ENCODE peak calls at places on chromosome 3, in six cellular contexts. One of them, this sample, is unnamed.

GRCh38 chr3:79737530-79737929 is 30.3 kb downstream of the ROBO1 start:
- DNase-seq in fibroblast of pulmonary artery: no peak
- DNase-seq in PC-3: no peak
- DNase-seq in CD8-positive, alpha-beta T cell: no peak
- DNase-seq in heart right ventricle: no peak
- DNase-seq in neural progenitor cell: no peak
- DNase-seq in this sample: no peak

GRCh38 chr3:171895890-171896289 is 52.7 kb downstream of the TMEM212 start:
- DNase-seq in fibroblast of pulmonary artery: no peak
- DNase-seq in PC-3: no peak
- DNase-seq in CD8-positive, alpha-beta T cell: no peak
- DNase-seq in heart right ventricle: no peak
- DNase-seq in neural progenitor cell: no peak
- DNase-seq in this sample: no peak

GRCh38 chr3:157447026-157447694 is 10.5 kb downstream of the PTX3 start:
- DNase-seq in fibroblast of pulmonary artery: peak; percentile 77
- DNase-seq in PC-3: peak; percentile 69
- DNase-seq in CD8-positive, alpha-beta T cell: no peak
- DNase-seq in heart right ventricle: no peak
- DNase-seq in neural progenitor cell: peak; percentile 17
- DNase-seq in this sample: peak; percentile 32

GRCh38 chr3:115092220-115092791 is 54.8 kb downstream of the ZBTB20 start:
- DNase-seq in fibroblast of pulmonary artery: peak; percentile 79
- DNase-seq in PC-3: peak; percentile 55
- DNase-seq in CD8-positive, alpha-beta T cell: peak; percentile 39
- DNase-seq in heart right ventricle: peak; percentile 74
- DNase-seq in neural progenitor cell: peak; percentile 73
- DNase-seq in this sample: peak; percentile 38

GRCh38 chr3:101868534-101869464 is 19.5 kb downstream of the NFKBIZ start:
- DNase-seq in fibroblast of pulmonary artery: peak; percentile 61
- DNase-seq in PC-3: peak; percentile 47
- DNase-seq in CD8-positive, alpha-beta T cell: no peak
- DNase-seq in heart right ventricle: peak; percentile 64
- DNase-seq in neural progenitor cell: no peak
- DNase-seq in this sample: peak; percentile 64

GRCh38 chr3:123411340-123412040 is 37.4 kb downstream of the ADCY5 start:
- DNase-seq in fibroblast of pulmonary artery: no peak
- DNase-seq in PC-3: no peak
- DNase-seq in CD8-positive, alpha-beta T cell: no peak
- DNase-seq in heart right ventricle: no peak
- DNase-seq in neural progenitor cell: no peak
- DNase-seq in this sample: no peak

GRCh38 chr3:125008766-125009165 is 47.0 kb downstream of the HEG1 start:
- DNase-seq in fibroblast of pulmonary artery: no peak
- DNase-seq in PC-3: no peak
- DNase-seq in CD8-positive, alpha-beta T cell: no peak
- DNase-seq in heart right ventricle: no peak
- DNase-seq in neural progenitor cell: no peak
- DNase-seq in this sample: no peak

GRCh38 chr3:64462203-64463120 is 225.3 kb downstream of the ADAMTS9 start:
- DNase-seq in fibroblast of pulmonary artery: peak; percentile 78
- DNase-seq in PC-3: no peak
- DNase-seq in CD8-positive, alpha-beta T cell: no peak
- DNase-seq in heart right ventricle: no peak
- DNase-seq in neural progenitor cell: no peak
- DNase-seq in this sample: no peak

GRCh38 chr3:48409291-48410201 is 20.3 kb downstream of the PLXNB1 start:
- DNase-seq in fibroblast of pulmonary artery: no peak
- DNase-seq in PC-3: no peak
- DNase-seq in CD8-positive, alpha-beta T cell: no peak
- DNase-seq in heart right ventricle: no peak
- DNase-seq in neural progenitor cell: no peak
- DNase-seq in this sample: no peak

GRCh38 chr3:119011528-119011927 is 23.1 kb downstream of the IGSF11 start:
- DNase-seq in fibroblast of pulmonary artery: no peak
- DNase-seq in PC-3: no peak
- DNase-seq in CD8-positive, alpha-beta T cell: no peak
- DNase-seq in heart right ventricle: no peak
- DNase-seq in neural progenitor cell: no peak
- DNase-seq in this sample: no peak

GRCh38 chr3:188469228-188469885 is 315.4 kb downstream of the LPP start:
- DNase-seq in fibroblast of pulmonary artery: peak; percentile 52
- DNase-seq in PC-3: no peak
- DNase-seq in CD8-positive, alpha-beta T cell: no peak
- DNase-seq in heart right ventricle: no peak
- DNase-seq in neural progenitor cell: no peak
- DNase-seq in this sample: no peak

GRCh38 chr3:100682056-100682853 is 27.0 kb upstream of the TFG start:
- DNase-seq in fibroblast of pulmonary artery: peak; percentile 16
- DNase-seq in PC-3: no peak
- DNase-seq in CD8-positive, alpha-beta T cell: no peak
- DNase-seq in heart right ventricle: peak; percentile 11
- DNase-seq in neural progenitor cell: no peak
- DNase-seq in this sample: no peak

GRCh38 chr3:40847571-40847992 is 322.8 kb downstream of the ZNF621 start:
- DNase-seq in fibroblast of pulmonary artery: peak; percentile 44
- DNase-seq in PC-3: peak; percentile 7
- DNase-seq in CD8-positive, alpha-beta T cell: no peak
- DNase-seq in heart right ventricle: peak; percentile 38
- DNase-seq in neural progenitor cell: peak; percentile 82
- DNase-seq in this sample: no peak

GRCh38 chr3:115438799-115439198 is 184.5 kb upstream of the GAP43 start:
- DNase-seq in fibroblast of pulmonary artery: no peak
- DNase-seq in PC-3: no peak
- DNase-seq in CD8-positive, alpha-beta T cell: no peak
- DNase-seq in heart right ventricle: no peak
- DNase-seq in neural progenitor cell: no peak
- DNase-seq in this sample: no peak

GRCh38 chr3:89699771-89700170 is 592.4 kb downstream of the EPHA3 start:
- DNase-seq in fibroblast of pulmonary artery: no peak
- DNase-seq in PC-3: no peak
- DNase-seq in CD8-positive, alpha-beta T cell: no peak
- DNase-seq in heart right ventricle: no peak
- DNase-seq in neural progenitor cell: no peak
- DNase-seq in this sample: no peak

GRCh38 chr3:64382171-64382570 is 156.9 kb upstream of the PRICKLE2 start:
- DNase-seq in fibroblast of pulmonary artery: no peak
- DNase-seq in PC-3: peak; percentile 5
- DNase-seq in CD8-positive, alpha-beta T cell: no peak
- DNase-seq in heart right ventricle: no peak
- DNase-seq in neural progenitor cell: no peak
- DNase-seq in this sample: peak; percentile 21

GRCh38 chr3:157999246-157999645 is 107.0 kb downstream of the SHOX2 start:
- DNase-seq in fibroblast of pulmonary artery: peak; percentile 3
- DNase-seq in PC-3: peak; percentile 55
- DNase-seq in CD8-positive, alpha-beta T cell: no peak
- DNase-seq in heart right ventricle: no peak
- DNase-seq in neural progenitor cell: no peak
- DNase-seq in this sample: peak; percentile 8

GRCh38 chr3:129606522-129607390 is at the start of gene PLXND1:
- DNase-seq in fibroblast of pulmonary artery: peak; percentile 82
- DNase-seq in PC-3: peak; percentile 38
- DNase-seq in CD8-positive, alpha-beta T cell: no peak
- DNase-seq in heart right ventricle: peak; percentile 83
- DNase-seq in neural progenitor cell: peak; percentile 90
- DNase-seq in this sample: no peak

GRCh38 chr3:3666664-3667063 is 132.6 kb upstream of the LRRN1 start:
- DNase-seq in fibroblast of pulmonary artery: no peak
- DNase-seq in PC-3: no peak
- DNase-seq in CD8-positive, alpha-beta T cell: no peak
- DNase-seq in heart right ventricle: no peak
- DNase-seq in neural progenitor cell: no peak
- DNase-seq in this sample: peak; percentile 39

GRCh38 chr3:152595975-152596832 is 238.7 kb upstream of the P2RY1 start:
- DNase-seq in fibroblast of pulmonary artery: peak; percentile 87
- DNase-seq in PC-3: no peak
- DNase-seq in CD8-positive, alpha-beta T cell: no peak
- DNase-seq in heart right ventricle: peak; percentile 71
- DNase-seq in neural progenitor cell: peak; percentile 16
- DNase-seq in this sample: peak; percentile 18

GRCh38 chr3:112635674-112636073 is 5.3 kb downstream of the CCDC80 start:
- DNase-seq in fibroblast of pulmonary artery: peak; percentile 90
- DNase-seq in PC-3: no peak
- DNase-seq in CD8-positive, alpha-beta T cell: no peak
- DNase-seq in heart right ventricle: peak; percentile 51
- DNase-seq in neural progenitor cell: no peak
- DNase-seq in this sample: no peak

GRCh38 chr3:147130461-147130860 is 275.9 kb downstream of the ZIC4 start:
- DNase-seq in fibroblast of pulmonary artery: peak; percentile 2
- DNase-seq in PC-3: peak; percentile 13
- DNase-seq in CD8-positive, alpha-beta T cell: no peak
- DNase-seq in heart right ventricle: no peak
- DNase-seq in neural progenitor cell: no peak
- DNase-seq in this sample: no peak

GRCh38 chr3:102078864-102079808 is 229.8 kb downstream of the NFKBIZ start:
- DNase-seq in fibroblast of pulmonary artery: no peak
- DNase-seq in PC-3: peak; percentile 26
- DNase-seq in CD8-positive, alpha-beta T cell: peak; percentile 9
- DNase-seq in heart right ventricle: no peak
- DNase-seq in neural progenitor cell: peak; percentile 33
- DNase-seq in this sample: no peak

GRCh38 chr3:139427283-139428060 is 38.0 kb upstream of the COPB2 start:
- DNase-seq in fibroblast of pulmonary artery: peak; percentile 87
- DNase-seq in PC-3: peak; percentile 80
- DNase-seq in CD8-positive, alpha-beta T cell: no peak
- DNase-seq in heart right ventricle: peak; percentile 40
- DNase-seq in neural progenitor cell: peak; percentile 88
- DNase-seq in this sample: peak; percentile 79

GRCh38 chr3:124768812-124769211 is 38.6 kb downstream of the UMPS start:
- DNase-seq in fibroblast of pulmonary artery: peak; percentile 29
- DNase-seq in PC-3: peak; percentile 67
- DNase-seq in CD8-positive, alpha-beta T cell: no peak
- DNase-seq in heart right ventricle: no peak
- DNase-seq in neural progenitor cell: peak; percentile 26
- DNase-seq in this sample: peak; percentile 22

GRCh38 chr3:39814007-39814406 is 4.6 kb downstream of the MYRIP start:
- DNase-seq in fibroblast of pulmonary artery: peak; percentile 74
- DNase-seq in PC-3: no peak
- DNase-seq in CD8-positive, alpha-beta T cell: no peak
- DNase-seq in heart right ventricle: peak; percentile 13
- DNase-seq in neural progenitor cell: no peak
- DNase-seq in this sample: no peak

GRCh38 chr3:185489462-185489861 is 9.4 kb downstream of the TMEM41A start:
- DNase-seq in fibroblast of pulmonary artery: no peak
- DNase-seq in PC-3: no peak
- DNase-seq in CD8-positive, alpha-beta T cell: no peak
- DNase-seq in heart right ventricle: no peak
- DNase-seq in neural progenitor cell: no peak
- DNase-seq in this sample: peak; percentile 81

GRCh38 chr3:155110021-155110420 is 29.9 kb downstream of the MME start:
- DNase-seq in fibroblast of pulmonary artery: no peak
- DNase-seq in PC-3: no peak
- DNase-seq in CD8-positive, alpha-beta T cell: no peak
- DNase-seq in heart right ventricle: no peak
- DNase-seq in neural progenitor cell: no peak
- DNase-seq in this sample: no peak

GRCh38 chr3:193816656-193817311 is 223.8 kb downstream of the OPA1 start:
- DNase-seq in fibroblast of pulmonary artery: peak; percentile 70
- DNase-seq in PC-3: no peak
- DNase-seq in CD8-positive, alpha-beta T cell: no peak
- DNase-seq in heart right ventricle: peak; percentile 89
- DNase-seq in neural progenitor cell: peak; percentile 94
- DNase-seq in this sample: no peak

GRCh38 chr3:50260942-50261441 is 8.0 kb upstream of the SEMA3B start:
- DNase-seq in fibroblast of pulmonary artery: no peak
- DNase-seq in PC-3: no peak
- DNase-seq in CD8-positive, alpha-beta T cell: no peak
- DNase-seq in heart right ventricle: no peak
- DNase-seq in neural progenitor cell: no peak
- DNase-seq in this sample: no peak
- H3K4me3 ChIP-seq in fibroblast of pulmonary artery: peak overlapping the region; percentile 55
- H3K4me3 ChIP-seq in PC-3: peak overlapping the region; percentile 63
- H3K4me3 ChIP-seq in CD8-positive, alpha-beta T cell: no peak overlapping the region
- H3K4me3 ChIP-seq in heart right ventricle: peak overlapping the region; percentile 80
- H3K4me3 ChIP-seq in neural progenitor cell: peak overlapping the region; percentile 42
- H3K4me3 ChIP-seq in this sample: no peak overlapping the region

GRCh38 chr3:15108869-15109268 is 9.9 kb upstream of the RBSN start:
- DNase-seq in fibroblast of pulmonary artery: no peak
- DNase-seq in PC-3: no peak
- DNase-seq in CD8-positive, alpha-beta T cell: no peak
- DNase-seq in heart right ventricle: no peak
- DNase-seq in neural progenitor cell: no peak
- DNase-seq in this sample: no peak

GRCh38 chr3:15102833-15103232 is 3.9 kb upstream of the RBSN start:
- DNase-seq in fibroblast of pulmonary artery: no peak
- DNase-seq in PC-3: no peak
- DNase-seq in CD8-positive, alpha-beta T cell: no peak
- DNase-seq in heart right ventricle: peak; percentile 46
- DNase-seq in neural progenitor cell: no peak
- DNase-seq in this sample: peak; percentile 40

GRCh38 chr3:15110201-15110600 is 11.3 kb upstream of the RBSN start:
- DNase-seq in fibroblast of pulmonary artery: no peak
- DNase-seq in PC-3: no peak
- DNase-seq in CD8-positive, alpha-beta T cell: no peak
- DNase-seq in heart right ventricle: no peak
- DNase-seq in neural progenitor cell: no peak
- DNase-seq in this sample: no peak

GRCh38 chr3:15107075-15107947 is 8.4 kb upstream of the RBSN start:
- DNase-seq in fibroblast of pulmonary artery: no peak
- DNase-seq in PC-3: no peak
- DNase-seq in CD8-positive, alpha-beta T cell: no peak
- DNase-seq in heart right ventricle: no peak
- DNase-seq in neural progenitor cell: no peak
- DNase-seq in this sample: no peak

GRCh38 chr3:15108082-15108545 is 9.2 kb upstream of the RBSN start:
- DNase-seq in fibroblast of pulmonary artery: peak; percentile 82
- DNase-seq in PC-3: peak; percentile 78
- DNase-seq in CD8-positive, alpha-beta T cell: peak; percentile 59
- DNase-seq in heart right ventricle: peak; percentile 51
- DNase-seq in neural progenitor cell: peak; percentile 87
- DNase-seq in this sample: peak; percentile 54
- H3K4me3 ChIP-seq in fibroblast of pulmonary artery: no peak overlapping the region
- H3K4me3 ChIP-seq in PC-3: no peak overlapping the region
- H3K4me3 ChIP-seq in CD8-positive, alpha-beta T cell: no peak overlapping the region
- H3K4me3 ChIP-seq in heart right ventricle: no peak overlapping the region
- H3K4me3 ChIP-seq in neural progenitor cell: no peak overlapping the region
- H3K4me3 ChIP-seq in this sample: no peak overlapping the region

DNA sequence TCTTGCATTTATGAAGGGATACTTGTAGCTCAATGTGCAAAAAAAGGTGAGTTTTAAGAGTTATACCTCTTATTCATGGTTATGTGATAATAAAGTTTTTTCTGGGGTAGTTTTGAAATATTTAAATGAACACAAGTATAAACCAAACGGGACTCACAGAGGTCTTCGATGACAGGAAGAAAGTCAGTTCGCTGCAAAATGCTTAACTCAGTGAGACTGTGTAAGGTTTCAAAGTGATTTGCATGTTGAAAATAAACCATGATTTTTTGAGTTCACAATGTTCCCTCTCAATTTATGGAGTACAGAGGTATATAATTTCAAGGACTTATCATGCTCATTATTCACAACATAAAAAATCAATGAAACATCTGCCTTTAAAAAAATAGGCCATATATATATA is 36.3 kb upstream of the MYH15 start:
- DNase-seq in fibroblast of pulmonary artery: no peak
- DNase-seq in PC-3: no peak
- DNase-seq in CD8-positive, alpha-beta T cell: no peak
- DNase-seq in heart right ventricle: no peak
- DNase-seq in neural progenitor cell: no peak
- DNase-seq in this sample: no peak
- H3K4me3 ChIP-seq in fibroblast of pulmonary artery: no peak overlapping the region
- H3K4me3 ChIP-seq in PC-3: no peak overlapping the region
- H3K4me3 ChIP-seq in CD8-positive, alpha-beta T cell: no peak overlapping the region
- H3K4me3 ChIP-seq in heart right ventricle: peak overlapping the region; percentile 19
- H3K4me3 ChIP-seq in neural progenitor cell: no peak overlapping the region
- H3K4me3 ChIP-seq in this sample: no peak overlapping the region

GRCh38 chr3:58366699-58367098 is 34.0 kb downstream of the PXK start:
- DNase-seq in fibroblast of pulmonary artery: peak; percentile 17
- DNase-seq in PC-3: no peak
- DNase-seq in CD8-positive, alpha-beta T cell: no peak
- DNase-seq in heart right ventricle: no peak
- DNase-seq in neural progenitor cell: no peak
- DNase-seq in this sample: no peak
- H3K4me3 ChIP-seq in fibroblast of pulmonary artery: no peak overlapping the region
- H3K4me3 ChIP-seq in PC-3: no peak overlapping the region
- H3K4me3 ChIP-seq in CD8-positive, alpha-beta T cell: no peak overlapping the region
- H3K4me3 ChIP-seq in heart right ventricle: no peak overlapping the region
- H3K4me3 ChIP-seq in neural progenitor cell: no peak overlapping the region
- H3K4me3 ChIP-seq in this sample: no peak overlapping the region

This sample was measured in bronchial epithelial cell.